ENCODE peak calls at places on chromosomes 1 and 21, in eight cellular contexts. One of them, this sample, is unnamed.

GRCh38 chr1:16148329-16149092 is 7.4 kb downstream of the EPHA2 start:
- DNase-seq in AG09319: no peak
- DNase-seq in EL: no peak
- DNase-seq in tibial artery: no peak
- DNase-seq in HEK293T: no peak
- DNase-seq in Right ventricle myocardium superior: no peak
- DNase-seq in DMS153: no peak
- DNase-seq in hepatocyte: no peak
- DNase-seq in this sample: no peak

GRCh38 chr1:94922756-94923465 is 4.0 kb downstream of the CNN3 start:
- DNase-seq in tibial artery: no peak
- DNase-seq in EL: peak
- DNase-seq in HEK293T: no peak
- DNase-seq in DMS153: no peak
- DNase-seq in hepatocyte: no peak
- DNase-seq in Right ventricle myocardium superior: no peak
- DNase-seq in AG09319: no peak
- DNase-seq in this sample: no peak

GRCh38 chr1:232250838-232251237 is 379.1 kb downstream of the SIPA1L2 start:
- DNase-seq in EL: no peak
- DNase-seq in AG09319: no peak
- DNase-seq in Right ventricle myocardium superior: no peak
- DNase-seq in tibial artery: no peak
- DNase-seq in HEK293T: no peak
- DNase-seq in DMS153: no peak
- DNase-seq in hepatocyte: no peak
- DNase-seq in this sample: no peak

GRCh38 chr1:115194571-115194970 is 105.3 kb upstream of the TSPAN2 start:
- DNase-seq in tibial artery: no peak
- DNase-seq in hepatocyte: no peak
- DNase-seq in Right ventricle myocardium superior: no peak
- DNase-seq in AG09319: no peak
- DNase-seq in DMS153: no peak
- DNase-seq in HEK293T: no peak
- DNase-seq in EL: no peak
- DNase-seq in this sample: no peak

GRCh38 chr21:44931501-44932365 is 8.1 kb upstream of the SLX9 start:
- DNase-seq in Right ventricle myocardium superior: no peak
- DNase-seq in EL: no peak
- DNase-seq in HEK293T: no peak
- DNase-seq in tibial artery: peak
- DNase-seq in hepatocyte: no peak
- DNase-seq in DMS153: no peak
- DNase-seq in AG09319: no peak
- DNase-seq in this sample: peak

GRCh38 chr1:33502726-33503125 is 30.3 kb downstream of the ZSCAN20 start:
- DNase-seq in Right ventricle myocardium superior: no peak
- DNase-seq in AG09319: no peak
- DNase-seq in hepatocyte: no peak
- DNase-seq in DMS153: no peak
- DNase-seq in tibial artery: no peak
- DNase-seq in HEK293T: no peak
- DNase-seq in EL: peak
- DNase-seq in this sample: no peak

GRCh38 chr1:34858901-34859441 is 578 bp downstream of the SMIM12 start:
- DNase-seq in hepatocyte: peak
- DNase-seq in AG09319: no peak
- DNase-seq in DMS153: no peak
- DNase-seq in HEK293T: peak
- DNase-seq in Right ventricle myocardium superior: no peak
- DNase-seq in tibial artery: peak
- DNase-seq in EL: peak
- DNase-seq in this sample: no peak

GRCh38 chr1:52352690-52353089 is 13.3 kb downstream of the CC2D1B start:
- DNase-seq in HEK293T: no peak
- DNase-seq in tibial artery: no peak
- DNase-seq in Right ventricle myocardium superior: no peak
- DNase-seq in DMS153: no peak
- DNase-seq in EL: no peak
- DNase-seq in AG09319: no peak
- DNase-seq in hepatocyte: no peak
- DNase-seq in this sample: no peak

GRCh38 chr1:242847390-242847993 is 323.0 kb upstream of the PLD5 start:
- DNase-seq in tibial artery: no peak
- DNase-seq in HEK293T: no peak
- DNase-seq in DMS153: no peak
- DNase-seq in Right ventricle myocardium superior: no peak
- DNase-seq in EL: peak
- DNase-seq in hepatocyte: peak
- DNase-seq in AG09319: no peak
- DNase-seq in this sample: no peak

GRCh38 chr1:19122668-19123067 is 87.4 kb downstream of the UBR4 start:
- DNase-seq in HEK293T: no peak
- DNase-seq in EL: peak
- DNase-seq in Right ventricle myocardium superior: no peak
- DNase-seq in tibial artery: no peak
- DNase-seq in DMS153: no peak
- DNase-seq in AG09319: no peak
- DNase-seq in hepatocyte: no peak
- DNase-seq in this sample: no peak

GRCh38 chr1:41020654-41021053 is 871 bp downstream of the SLFNL1 start:
- DNase-seq in Right ventricle myocardium superior: no peak
- DNase-seq in DMS153: no peak
- DNase-seq in EL: no peak
- DNase-seq in AG09319: no peak
- DNase-seq in tibial artery: peak
- DNase-seq in HEK293T: no peak
- DNase-seq in hepatocyte: no peak
- DNase-seq in this sample: peak

GRCh38 chr1:12496154-12496961 is 121.7 kb downstream of the DHRS3 start:
- DNase-seq in HEK293T: no peak
- DNase-seq in DMS153: no peak
- DNase-seq in EL: no peak
- DNase-seq in Right ventricle myocardium superior: no peak
- DNase-seq in AG09319: no peak
- DNase-seq in hepatocyte: peak
- DNase-seq in tibial artery: peak
- DNase-seq in this sample: no peak

GRCh38 chr1:243393093-243393492 is 137.3 kb downstream of the SDCCAG8 start:
- DNase-seq in AG09319: no peak
- DNase-seq in hepatocyte: no peak
- DNase-seq in DMS153: no peak
- DNase-seq in Right ventricle myocardium superior: no peak
- DNase-seq in HEK293T: no peak
- DNase-seq in tibial artery: no peak
- DNase-seq in EL: no peak
- DNase-seq in this sample: no peak